ENCODE peak calls at places on chromosomes 2 and 18, in four cellular contexts. N is CD8-positive, alpha-beta T cell; K is substantia nigra; C is aorta. F is an unnamed sample.

GRCh38 chr2:112244854-112245253 is 10.0 kb downstream of the ZC3H8 start:
- DNase-seq in N (no peak), K (no peak), C (no peak), F (no peak)

GRCh38 chr2:214395040-214395439 is 15.8 kb upstream of the VWC2L start:
- DNase-seq in N (no peak), K (no peak), C (no peak), F (no peak)

GRCh38 chr2:6079405-6079804 is 387.2 kb downstream of the SOX11 start:
- DNase-seq in N (no peak), K (no peak), C (no peak), F (no peak)

GRCh38 chr2:223460774-223461211 is 141.4 kb downstream of the SCG2 start:
- DNase-seq in N (no peak), K (no peak), C (no peak), F (no peak)

GRCh38 chr18:28794459-28795245 is 617.7 kb upstream of the CDH2 start:
- DNase-seq in N (no peak), K (no peak), C (no peak), F (no peak)

GRCh38 chr18:24315170-24315569 is 82.5 kb downstream of the OSBPL1A start:
- DNase-seq in N (no peak), K (no peak), C (no peak), F (no peak)

GRCh38 chr2:188726561-188727247 is 247.5 kb upstream of the COL3A1 start:
- DNase-seq in N (no peak), K (no peak), C (no peak), F (no peak)

GRCh38 chr2:70442301-70443077 is 111.1 kb downstream of the TGFA start:
- DNase-seq in N (no peak), K (no peak), C (no peak), F (no peak)

GRCh38 chr2:227834423-227834822 is 20.8 kb downstream of the CCL20 start:
- DNase-seq in N (no peak), K (no peak), C (no peak), F (no peak)

GRCh38 chr18:22591231-22591630 is 173.5 kb upstream of the CTAGE1 start:
- DNase-seq in N (no peak), K (no peak), C (no peak), F (no peak)

GRCh38 chr18:2948038-2948437 is 64.9 kb downstream of the LPIN2 start:
- DNase-seq in N (no peak), K (no peak), C (no peak), F (no peak)

GRCh38 chr2:144403940-144404339 is 116.0 kb downstream of the ZEB2 start:
- DNase-seq in N (no peak), K (no peak), C (no peak), F (no peak)

GRCh38 chr2:107712857-107713256 is 113.8 kb upstream of the RGPD4 start:
- DNase-seq in N (no peak), K (no peak), C (no peak), F (no peak)

GRCh38 chr2:218883491-218884490 is 3.1 kb downstream of the WNT10A start:
- DNase-seq in N (peak; percentile 44), K (no peak), C (peak; percentile 84), F (no peak)

GRCh38 chr2:220847587-220847986 is 724.5 kb downstream of the EPHA4 start:
- DNase-seq in N (no peak), K (no peak), C (no peak), F (no peak)

GRCh38 chr2:16126141-16126968 is 186.0 kb downstream of the MYCN start:
- DNase-seq in N (no peak), K (no peak), C (no peak), F (no peak)

GRCh38 chr2:112155331-112156151 is 17.4 kb downstream of the FBLN7 start:
- DNase-seq in N (peak; percentile 48), K (no peak), C (no peak), F (no peak)

GRCh38 chr2:42086500-42086953 is 38.7 kb downstream of the PKDCC start:
- DNase-seq in N (peak; percentile 28), K (peak; percentile 39), C (no peak), F (peak; percentile 24)

GRCh38 chr18:50286391-50287027 is 983 bp downstream of the CXXC1 start:
- DNase-seq in N (no peak), K (no peak), C (no peak), F (no peak)

GRCh38 chr2:127175406-127175805 is 44.7 kb downstream of the CYP27C1 start:
- DNase-seq in N (no peak), K (no peak), C (peak; percentile 87), F (no peak)

GRCh38 chr2:43178602-43179542 is 47.5 kb downstream of the ZFP36L2 start:
- DNase-seq in N (peak; percentile 45), K (peak; percentile 16), C (peak; percentile 89), F (no peak)

GRCh38 chr2:217927601-217928323 is 75.0 kb downstream of the TNS1 start:
- DNase-seq in N (no peak), K (no peak), C (no peak), F (no peak)

GRCh38 chr2:37780097-37780676 is 108.7 kb upstream of the CDC42EP3 start:
- DNase-seq in N (no peak), K (no peak), C (no peak), F (no peak)

GRCh38 chr18:48958951-48959350 is 8.2 kb upstream of the SMAD7 start:
- DNase-seq in N (no peak), K (no peak), C (no peak), F (no peak)

GRCh38 chr2:38602136-38602731 is 494 bp downstream of the HNRNPLL start:
- DNase-seq in N (peak; percentile 33), K (peak; percentile 59), C (peak; percentile 83), F (no peak)

GRCh38 chr2:54370405-54371104 is 85.6 kb upstream of the SPTBN1 start:
- DNase-seq in N (no peak), K (no peak), C (no peak), F (no peak)

GRCh38 chr2:239695106-239695727 is 294.4 kb upstream of the HDAC4 start:
- DNase-seq in N (no peak), K (no peak), C (peak; percentile 37), F (no peak)

GRCh38 chr2:209145941-209146681 is 277.7 kb upstream of the MAP2 start:
- DNase-seq in N (no peak), K (no peak), C (no peak), F (no peak)

GRCh38 chr2:100840519-100840918 is 20.6 kb downstream of the NPAS2 start:
- DNase-seq in N (no peak), K (no peak), C (no peak), F (no peak)

GRCh38 chr18:21112543-21113105 is 1.0 kb upstream of the ROCK1 start:
- DNase-seq in N (no peak), K (no peak), C (no peak), F (no peak)

GRCh38 chr2:188598551-188598950 is 306.9 kb downstream of the GULP1 start:
- DNase-seq in N (no peak), K (no peak), C (no peak), F (no peak)

GRCh38 chr2:192053921-192054320 is 140.8 kb downstream of the TMEFF2 start:
- DNase-seq in N (no peak), K (no peak), C (no peak), F (no peak)

GRCh38 chr18:64720781-64721464 is 572.0 kb upstream of the LINC00305 start:
- DNase-seq in N (no peak), K (no peak), C (no peak), F (no peak)

DNA sequence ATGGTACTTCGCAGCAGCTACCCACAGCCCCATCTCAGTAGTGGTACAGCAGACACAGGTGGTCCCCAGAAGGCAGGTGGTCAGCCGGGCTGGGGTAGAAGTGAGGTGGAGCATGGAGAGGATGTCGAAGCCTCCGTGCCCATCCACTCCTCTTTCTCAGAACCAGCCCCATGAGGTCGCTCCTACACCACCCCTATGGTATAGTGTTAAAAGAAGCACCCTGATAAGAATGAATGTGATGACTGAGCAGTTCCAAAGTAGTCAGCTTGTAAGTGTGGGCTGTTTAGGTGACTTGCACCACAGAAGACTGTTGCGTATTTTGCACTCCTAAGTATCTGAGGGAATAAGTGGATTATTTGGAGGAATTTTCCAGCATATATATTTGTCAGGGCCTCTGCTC is 111.3 kb downstream of the WDSUB1 start:
- DNase-seq in N (no peak), K (no peak), C (no peak), F (no peak)
- H3K27ac ChIP-seq in N (no peak overlapping the region), K (no peak overlapping the region), C (no peak overlapping the region), F (no peak overlapping the region)

DNA sequence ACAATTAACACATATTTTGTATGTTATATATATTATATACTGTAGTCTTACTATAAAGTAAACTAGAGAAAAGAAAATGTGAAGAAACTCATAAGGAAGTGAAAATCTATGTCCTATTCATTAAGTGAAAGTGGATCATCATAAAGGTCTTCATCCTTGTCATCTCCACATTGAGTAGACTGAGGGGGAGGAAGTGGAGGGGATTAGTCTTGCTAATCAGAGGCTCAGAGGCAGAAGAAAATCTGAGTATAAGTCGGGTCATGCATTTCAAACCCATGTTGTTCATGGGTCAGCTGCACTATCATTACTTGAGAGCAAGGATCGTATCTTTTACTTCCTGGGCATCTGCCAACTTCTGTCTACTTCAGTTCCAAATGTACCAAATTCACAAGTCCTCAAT is 209.0 kb upstream of the BOD1L2 start:
- DNase-seq in N (no peak), K (no peak), C (no peak), F (no peak)
- H3K27ac ChIP-seq in N (no peak overlapping the region), K (no peak overlapping the region), C (no peak overlapping the region), F (no peak overlapping the region)

DNA sequence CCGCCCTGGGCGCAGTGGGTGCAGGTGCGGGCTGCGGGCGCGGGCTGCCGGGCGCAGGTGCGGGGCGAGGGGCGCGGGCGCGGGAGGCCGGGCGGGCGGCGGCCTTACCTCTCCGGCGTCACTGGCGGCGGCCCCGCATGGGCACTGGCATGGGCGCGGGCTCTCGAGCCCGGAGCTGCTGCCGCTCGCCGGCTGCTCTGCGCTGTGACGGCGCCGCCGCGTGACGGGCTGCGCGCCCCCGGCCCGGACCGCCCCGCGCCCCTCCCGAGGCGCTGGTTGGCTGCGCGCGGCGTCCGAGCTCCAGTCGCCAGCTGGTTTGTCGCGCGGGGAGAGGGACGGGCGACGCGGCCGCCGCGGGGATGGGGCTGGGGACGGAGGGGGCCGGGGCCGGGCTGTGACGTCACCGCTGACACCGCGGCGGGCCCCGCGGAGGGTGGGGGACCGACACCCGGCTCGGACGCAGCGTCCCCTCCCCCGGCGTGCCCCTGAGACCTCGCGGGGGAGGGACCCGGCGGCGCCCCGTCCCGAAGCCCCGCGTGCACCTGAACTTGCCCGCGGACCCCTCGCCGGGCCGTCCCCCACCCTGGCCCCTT is at the start of gene KIF1A:
- DNase-seq in N (no peak), K (peak; percentile 95), C (no peak), F (peak; percentile 94)
- H3K27ac ChIP-seq in N (no peak within 1 kb of the TSS), K (peak within 1 kb of the TSS; percentile 92), C (no peak within 1 kb of the TSS), F (peak within 1 kb of the TSS; percentile 82)

DNA sequence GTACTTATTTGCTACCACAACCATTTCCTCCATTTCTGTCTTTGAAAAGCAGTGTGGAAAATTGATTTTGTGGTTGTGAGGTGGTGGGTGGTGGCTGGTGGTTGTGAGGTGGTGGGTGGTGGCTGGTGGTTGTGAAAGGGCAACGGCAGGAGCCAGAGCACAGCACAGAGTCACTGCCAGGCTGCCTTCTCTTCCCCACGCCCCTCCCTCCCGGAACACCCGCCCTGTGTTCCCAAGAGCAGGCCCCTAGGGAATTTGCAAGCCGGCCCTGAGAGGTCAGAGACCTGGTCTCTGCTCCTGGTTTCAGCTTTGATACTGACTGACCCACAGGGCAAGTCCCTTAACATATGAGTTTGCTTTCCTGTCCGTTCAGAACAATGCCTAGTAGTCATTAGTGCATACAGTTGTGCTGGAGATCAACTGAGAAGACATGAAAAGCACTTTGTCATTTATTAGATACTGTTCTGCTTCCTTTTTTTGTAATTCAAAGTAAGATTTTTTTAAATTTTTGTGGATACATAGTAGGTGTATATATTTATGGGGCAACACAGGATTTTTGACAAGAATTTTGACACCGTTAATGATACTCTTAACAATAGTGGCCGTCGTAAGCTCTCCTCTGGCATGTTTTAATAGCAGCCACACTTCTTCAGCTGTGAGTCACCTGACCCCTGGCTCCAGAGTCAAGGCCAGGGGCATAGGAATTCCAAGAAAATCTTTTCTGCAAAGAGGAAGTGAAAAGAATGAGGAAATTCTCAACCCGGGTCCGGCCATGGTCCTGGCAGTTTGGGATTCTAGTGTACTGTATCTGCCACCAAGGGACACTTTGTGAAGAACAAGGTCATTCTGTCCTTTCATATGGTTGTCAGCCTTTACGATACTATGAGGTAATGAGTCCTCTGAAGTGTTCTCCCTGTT is 53.2 kb downstream of the ITGA6 start:
- DNase-seq in N (no peak), K (no peak), C (no peak), F (no peak)
- H3K27ac ChIP-seq in N (no peak overlapping the region), K (no peak overlapping the region), C (no peak overlapping the region), F (no peak overlapping the region)